ENCODE peak calls at places on chromosomes 11 and 22, in eight cellular contexts. R, L, Q, V, G, A, Y and E are unnamed samples.
A peak's percentile ranks its signal among the peaks of the same experiment; 100 is the strongest.

GRCh38 chr11:114395776-114396175 is 4.5 kb downstream of the C11orf71 start:
- DNase-seq in R (no peak), L (no peak), Q (no peak), V (peak; percentile 30), G (peak; percentile 15), A (peak; percentile 72), Y (no peak), E (no peak)

GRCh38 chr11:100543386-100543785 is 143.7 kb upstream of the ARHGAP42 start:
- DNase-seq in R (no peak), L (no peak), Q (no peak), V (no peak), G (no peak), A (no peak), Y (no peak), E (no peak)

GRCh38 chr11:6391548-6392134 is 1.4 kb downstream of the SMPD1 start:
- DNase-seq in R (no peak), L (no peak), Q (no peak), V (no peak), G (no peak), A (peak; percentile 40), Y (peak; percentile 63), E (no peak)

GRCh38 chr11:95349345-95349942 is 118.4 kb upstream of the SESN3 start:
- DNase-seq in R (no peak), L (no peak), Q (no peak), V (no peak), G (no peak), A (no peak), Y (no peak), E (no peak)

GRCh38 chr22:48431014-48431413 is 1396.7 kb downstream of the BRD1 start:
- DNase-seq in R (no peak), L (no peak), Q (no peak), V (no peak), G (no peak), A (no peak), Y (peak; percentile 16), E (no peak)

GRCh38 chr22:20577549-20577975 is 70.2 kb downstream of the MED15 start:
- DNase-seq in R (no peak), L (no peak), Q (no peak), V (no peak), G (no peak), A (no peak), Y (no peak), E (no peak)

GRCh38 chr22:19295733-19296132 is 4.2 kb upstream of the CLTCL1 start:
- DNase-seq in R (no peak), L (no peak), Q (no peak), V (no peak), G (no peak), A (no peak), Y (no peak), E (no peak)

GRCh38 chr11:111922803-111923202 is 4.1 kb downstream of the C11orf52 start:
- DNase-seq in R (no peak), L (peak; percentile 72), Q (no peak), V (peak; percentile 89), G (no peak), A (no peak), Y (no peak), E (no peak)

GRCh38 chr22:43118953-43119458 is 8.5 kb downstream of the BIK start:
- DNase-seq in R (no peak), L (no peak), Q (no peak), V (no peak), G (no peak), A (no peak), Y (no peak), E (no peak)

GRCh38 chr22:46367707-46368191 is 32.2 kb downstream of the TRMU start:
- DNase-seq in R (no peak), L (no peak), Q (peak; percentile 76), V (peak; percentile 64), G (peak; percentile 29), A (peak; percentile 97), Y (no peak), E (peak; percentile 74)

GRCh38 chr11:117996058-117996457 is 9.9 kb downstream of the IL10RA start:
- DNase-seq in R (no peak), L (no peak), Q (no peak), V (no peak), G (no peak), A (no peak), Y (no peak), E (no peak)

GRCh38 chr22:45064313-45065268 is 54.8 kb upstream of the PHF21B start:
- DNase-seq in R (peak; percentile 42), L (peak; percentile 24), Q (no peak), V (peak; percentile 56), G (no peak), A (no peak), Y (no peak), E (no peak)

GRCh38 chr11:34056672-34057071 is 5.1 kb downstream of the CAPRIN1 start:
- DNase-seq in R (no peak), L (no peak), Q (no peak), V (no peak), G (no peak), A (no peak), Y (no peak), E (no peak)

GRCh38 chr11:113161671-113162589 is 152.5 kb upstream of the TTC12 start:
- DNase-seq in R (no peak), L (no peak), Q (no peak), V (no peak), G (no peak), A (no peak), Y (no peak), E (no peak)

GRCh38 chr11:113166280-113166679 is 148.1 kb upstream of the TTC12 start:
- DNase-seq in R (no peak), L (no peak), Q (no peak), V (no peak), G (no peak), A (no peak), Y (no peak), E (no peak)

GRCh38 chr11:113162590-113162961 is 151.8 kb upstream of the TTC12 start:
- DNase-seq in R (no peak), L (no peak), Q (no peak), V (peak; percentile 55), G (no peak), A (no peak), Y (no peak), E (no peak)

GRCh38 chr11:113160652-113161051 is 153.7 kb upstream of the TTC12 start:
- DNase-seq in R (no peak), L (no peak), Q (no peak), V (no peak), G (no peak), A (no peak), Y (no peak), E (no peak)

GRCh38 chr11:113163291-113164030 is 150.9 kb upstream of the TTC12 start:
- DNase-seq in R (no peak), L (no peak), Q (no peak), V (peak; percentile 65), G (no peak), A (no peak), Y (no peak), E (no peak)
- TF ChIP-seq CTCF in R (no peak), L (no peak), Q (no peak), V (peak; percentile 58), G (no peak), A (peak; percentile 45), Y (no peak), E (no peak)

GRCh38 chr11:27524155-27524554 is 17.6 kb upstream of the LIN7C start:
- DNase-seq in R (no peak), L (peak; percentile 38), Q (no peak), V (peak; percentile 32), G (peak; percentile 35), A (peak; percentile 81), Y (no peak), E (no peak)
- TF ChIP-seq CTCF in R (peak; percentile 37), L (no peak), Q (no peak), V (peak; percentile 40), G (peak; percentile 36), A (peak; percentile 77), Y (no peak), E (no peak)

GRCh38 chr11:102451693-102452460 is 688 bp downstream of the TMEM123 start:
- DNase-seq in R (no peak), L (no peak), Q (peak; percentile 54), V (peak; percentile 48), G (no peak), A (peak; percentile 74), Y (peak; percentile 72), E (peak; percentile 37)

GRCh38 chr11:102449651-102450570 is 2.7 kb downstream of the TMEM123 start:
- DNase-seq in R (no peak), L (no peak), Q (no peak), V (no peak), G (no peak), A (no peak), Y (no peak), E (no peak)

GRCh38 chr11:102452461-102453285 is at the start of gene TMEM123:
- DNase-seq in R (no peak), L (no peak), Q (peak; percentile 75), V (peak; percentile 50), G (peak; percentile 44), A (peak; percentile 90), Y (peak; percentile 83), E (peak; percentile 42)

GRCh38 chr11:102453286-102453797 is 777 bp upstream of the TMEM123 start:
- DNase-seq in R (no peak), L (no peak), Q (no peak), V (no peak), G (no peak), A (peak; percentile 64), Y (no peak), E (no peak)

DNA sequence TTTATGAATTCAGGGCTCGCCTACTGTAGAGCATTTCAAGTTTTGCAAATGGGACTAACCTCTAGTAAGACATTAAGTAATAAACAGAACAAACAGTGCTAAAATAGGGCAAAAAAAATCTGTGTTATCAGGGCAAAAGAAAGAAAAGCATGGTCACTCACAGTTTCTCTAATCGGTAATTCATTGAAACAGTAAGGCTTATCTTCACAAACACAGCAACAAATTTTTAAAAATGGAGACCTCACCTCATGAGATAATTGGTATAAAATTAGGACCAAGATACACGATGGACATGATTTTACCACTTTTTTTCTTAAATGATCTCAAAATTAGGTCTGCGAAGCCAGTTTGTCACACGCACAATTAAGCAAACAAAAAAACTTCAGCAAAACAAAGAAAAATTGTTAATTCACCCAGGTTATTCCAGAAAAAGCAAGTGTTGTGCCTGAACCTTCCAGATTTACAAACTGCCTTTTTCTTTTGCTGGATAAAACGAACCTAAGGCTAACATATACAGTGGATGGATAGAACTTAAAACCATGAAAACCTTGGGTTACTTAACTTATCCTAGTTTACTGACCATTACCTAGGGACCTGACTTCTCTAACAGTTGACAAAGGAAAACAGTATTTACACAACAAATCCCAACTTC is 1.4 kb downstream of the TMEM123 start:
- DNase-seq in R (no peak), L (no peak), Q (no peak), V (no peak), G (no peak), A (no peak), Y (no peak), E (no peak)
- TF ChIP-seq CTCF in R (no peak), L (no peak), Q (no peak), V (no peak), G (no peak), A (no peak), Y (no peak), E (no peak)

GRCh38 chr22:36979511-36979910 is 39.7 kb downstream of the TST start:
- DNase-seq in R (no peak), L (no peak), Q (no peak), V (no peak), G (no peak), A (no peak), Y (no peak), E (no peak)
- TF ChIP-seq CTCF in R (no peak), L (no peak), Q (no peak), V (no peak), G (no peak), A (no peak), Y (no peak), E (no peak)